ENCODE peak calls at places on chromosome 13, in nine cellular contexts. R, I, J, D, U, L, A, F and W are unnamed samples.

GRCh38 chr13:90757127-90757680 is 590.3 kb upstream of the MIR17HG start:
- DNase-seq in I (no peak), L (no peak), D (no peak), A (no peak), R (no peak), J (no peak), U (no peak), F (no peak), W (no peak)

GRCh38 chr13:55000043-55000442 is 1971.4 kb downstream of the OLFM4 start:
- DNase-seq in R (no peak), I (no peak), F (no peak), U (no peak), L (no peak), J (no peak), A (no peak), D (no peak), W (no peak)

GRCh38 chr13:106986033-106986484 is 418.1 kb upstream of the ARGLU1 start:
- DNase-seq in F (no peak), J (peak), A (no peak), L (peak), I (no peak), D (no peak), U (no peak), R (no peak), W (no peak)

GRCh38 chr13:23609414-23610186 is 39.4 kb downstream of the TNFRSF19 start:
- DNase-seq in A (peak), L (peak), U (no peak), I (no peak), J (no peak), F (no peak), R (no peak), D (no peak), W (no peak)

GRCh38 chr13:50693755-50694154 is 149.7 kb downstream of the DLEU7 start:
- DNase-seq in R (no peak), L (no peak), F (no peak), D (no peak), I (no peak), A (no peak), J (peak), U (no peak), W (no peak)

GRCh38 chr13:49528161-49528560 is 32.4 kb downstream of the PHF11 start:
- DNase-seq in A (no peak), L (no peak), J (no peak), D (no peak), R (no peak), F (no peak), U (no peak), I (no peak), W (no peak)

GRCh38 chr13:24681930-24682329 is 1.7 kb downstream of the ATP12A start:
- DNase-seq in F (no peak), I (no peak), R (no peak), D (no peak), J (no peak), L (no peak), A (no peak), U (no peak), W (no peak)

GRCh38 chr13:69168436-69168835 is 939.2 kb upstream of the ATXN8OS start:
- DNase-seq in F (no peak), A (no peak), R (no peak), D (no peak), I (no peak), J (no peak), L (no peak), U (no peak), W (no peak)

GRCh38 chr13:40640202-40640601 is 26.2 kb downstream of the FOXO1 start:
- DNase-seq in F (no peak), A (no peak), U (no peak), J (no peak), R (no peak), D (no peak), I (no peak), L (no peak), W (no peak)

GRCh38 chr13:75136151-75136550 is 345.8 kb downstream of the TBC1D4 start:
- DNase-seq in I (no peak), R (no peak), F (no peak), L (no peak), J (no peak), U (no peak), A (no peak), D (no peak), W (no peak)

GRCh38 chr13:50400035-50400726 is 384.9 kb downstream of the KCNRG start:
- DNase-seq in F (peak), A (no peak), L (peak), J (peak), R (no peak), I (no peak), U (no peak), D (no peak), W (no peak)

GRCh38 chr13:113364933-113365371 is 1.0 kb upstream of the GRTP1 start:
- DNase-seq in A (no peak), J (no peak), R (no peak), D (no peak), I (no peak), U (no peak), L (no peak), F (no peak), W (no peak)

GRCh38 chr13:61898207-61898606 is 482.6 kb upstream of the PCDH20 start:
- DNase-seq in D (no peak), I (no peak), F (no peak), J (no peak), L (no peak), A (no peak), R (no peak), U (no peak), W (no peak)

GRCh38 chr13:73842621-73843020 is 291.6 kb downstream of the KLF12 start:
- DNase-seq in J (no peak), R (no peak), I (no peak), D (no peak), U (no peak), L (no peak), F (no peak), A (no peak), W (no peak)

GRCh38 chr13:101703081-101703480 is 250.6 kb downstream of the ITGBL1 start:
- DNase-seq in J (no peak), L (no peak), R (no peak), A (no peak), F (no peak), U (no peak), D (no peak), I (no peak), W (no peak)

GRCh38 chr13:40583738-40584137 is 82.7 kb downstream of the FOXO1 start:
- DNase-seq in L (no peak), A (no peak), I (no peak), R (no peak), J (no peak), U (no peak), D (no peak), F (no peak), W (no peak)

GRCh38 chr13:110323172-110323851 is 16.2 kb downstream of the COL4A2 start:
- DNase-seq in D (no peak), F (no peak), U (no peak), I (no peak), J (no peak), R (no peak), L (peak), A (no peak), W (no peak)

GRCh38 chr13:52411629-52412028 is 5.7 kb upstream of the THSD1 start:
- DNase-seq in I (no peak), D (no peak), A (no peak), R (no peak), J (no peak), F (no peak), L (peak), U (no peak), W (no peak)

GRCh38 chr13:54433511-54434206 is 1405.0 kb downstream of the OLFM4 start:
- DNase-seq in J (no peak), L (no peak), F (no peak), D (no peak), I (peak), A (no peak), U (no peak), R (no peak), W (no peak)

GRCh38 chr13:86563308-86563707 is 764.1 kb upstream of the SLITRK6 start:
- DNase-seq in U (no peak), R (no peak), L (peak), A (no peak), I (no peak), F (no peak), J (no peak), D (no peak), W (no peak)

GRCh38 chr13:32432856-32433255 is 4.9 kb upstream of the N4BP2L1 start:
- DNase-seq in I (no peak), D (no peak), A (no peak), F (no peak), J (no peak), R (no peak), U (no peak), L (no peak), W (no peak)

GRCh38 chr13:72194531-72194930 is 327.5 kb upstream of the DACH1 start:
- DNase-seq in R (no peak), I (no peak), F (no peak), J (no peak), U (no peak), A (no peak), D (no peak), L (no peak), W (no peak)

GRCh38 chr13:63208811-63209210 is 1793.2 kb upstream of the PCDH20 start:
- DNase-seq in J (no peak), A (no peak), L (no peak), F (no peak), I (no peak), R (no peak), U (no peak), D (no peak), W (no peak)

GRCh38 chr13:67120872-67121531 is 109.1 kb downstream of the PCDH9 start:
- DNase-seq in R (no peak), J (no peak), F (no peak), D (no peak), L (peak), U (no peak), I (no peak), A (no peak), W (no peak)

GRCh38 chr13:46656786-46657185 is 103.8 kb downstream of the LRCH1 start:
- DNase-seq in U (no peak), F (no peak), I (no peak), A (no peak), L (no peak), R (no peak), D (no peak), J (no peak), W (no peak)

GRCh38 chr13:56400774-56401173 is 739.9 kb upstream of the PRR20A start:
- DNase-seq in U (no peak), J (no peak), D (no peak), I (no peak), L (no peak), A (no peak), R (no peak), F (no peak), W (no peak)